ENCODE peak calls at places on chromosome 10, in eight cellular contexts. Y, L, B, J, G, M, U and W are unnamed samples.
A peak's percentile ranks its signal among the peaks of the same experiment; 100 is the strongest.

GRCh38 chr10:107994621-107995274 is 830.2 kb upstream of the SORCS1 start:
- DNase-seq in Y (no peak), L (no peak), B (no peak), J (no peak), G (no peak), M (no peak), U (no peak), W (no peak)

GRCh38 chr10:12513775-12514663 is 164.7 kb downstream of the CAMK1D start:
- DNase-seq in Y (no peak), L (no peak), B (no peak), J (no peak), G (no peak), M (peak; percentile 62), U (peak; percentile 38), W (no peak)

GRCh38 chr10:36526045-36526444 is 599.4 kb upstream of the ANKRD30A start:
- DNase-seq in Y (no peak), L (no peak), B (no peak), J (no peak), G (no peak), M (no peak), U (no peak), W (no peak)

GRCh38 chr10:104488046-104488832 is 134.6 kb downstream of the CFAP58 start:
- DNase-seq in Y (peak; percentile 23), L (no peak), B (no peak), J (no peak), G (no peak), M (no peak), U (no peak), W (no peak)

GRCh38 chr10:116742367-116743265 is at the start of gene HSPA12A:
- DNase-seq in Y (peak; percentile 96), L (peak; percentile 83), B (no peak), J (peak; percentile 81), G (no peak), M (peak; percentile 95), U (peak; percentile 89), W (peak; percentile 92)

GRCh38 chr10:119489572-119490326 is 52.8 kb downstream of the RGS10 start:
- DNase-seq in Y (peak; percentile 54), L (peak; percentile 68), B (peak; percentile 64), J (peak; percentile 36), G (peak; percentile 57), M (peak; percentile 83), U (no peak), W (peak; percentile 83)

GRCh38 chr10:116385994-116386809 is 41.4 kb upstream of the PNLIPRP3 start:
- DNase-seq in Y (peak; percentile 52), L (no peak), B (no peak), J (no peak), G (no peak), M (no peak), U (peak; percentile 26), W (no peak)

GRCh38 chr10:85642421-85643170 is 724.0 kb downstream of the GRID1 start:
- DNase-seq in Y (peak; percentile 46), L (no peak), B (no peak), J (no peak), G (no peak), M (no peak), U (no peak), W (no peak)

GRCh38 chr10:88316292-88316861 is 266.7 kb downstream of the RNLS start:
- DNase-seq in Y (no peak), L (no peak), B (no peak), J (no peak), G (no peak), M (no peak), U (no peak), W (no peak)

GRCh38 chr10:90642136-90642535 is 215.7 kb downstream of the HTR7 start:
- DNase-seq in Y (no peak), L (no peak), B (no peak), J (no peak), G (no peak), M (no peak), U (peak; percentile 46), W (no peak)

GRCh38 chr10:33055636-33056035 is 97.6 kb upstream of the ITGB1 start:
- DNase-seq in Y (peak; percentile 63), L (no peak), B (no peak), J (no peak), G (no peak), M (no peak), U (peak; percentile 51), W (no peak)

GRCh38 chr10:71984798-71985388 is 20.7 kb downstream of the CHST3 start:
- DNase-seq in Y (no peak), L (no peak), B (no peak), J (no peak), G (no peak), M (peak; percentile 58), U (no peak), W (peak; percentile 71)

GRCh38 chr10:119398996-119399395 is 143.5 kb downstream of the RGS10 start:
- DNase-seq in Y (no peak), L (no peak), B (no peak), J (no peak), G (no peak), M (no peak), U (peak; percentile 46), W (no peak)

GRCh38 chr10:71633935-71634334 is 85.6 kb downstream of the C10orf105 start:
- DNase-seq in Y (no peak), L (no peak), B (no peak), J (no peak), G (no peak), M (peak; percentile 62), U (no peak), W (no peak)

GRCh38 chr10:71093531-71093930 is 118.8 kb upstream of the UNC5B start:
- DNase-seq in Y (no peak), L (no peak), B (no peak), J (no peak), G (no peak), M (no peak), U (no peak), W (no peak)

GRCh38 chr10:118395919-118396318 is 53.8 kb upstream of the FAM204A start:
- DNase-seq in Y (no peak), L (no peak), B (no peak), J (no peak), G (no peak), M (no peak), U (no peak), W (no peak)

DNA sequence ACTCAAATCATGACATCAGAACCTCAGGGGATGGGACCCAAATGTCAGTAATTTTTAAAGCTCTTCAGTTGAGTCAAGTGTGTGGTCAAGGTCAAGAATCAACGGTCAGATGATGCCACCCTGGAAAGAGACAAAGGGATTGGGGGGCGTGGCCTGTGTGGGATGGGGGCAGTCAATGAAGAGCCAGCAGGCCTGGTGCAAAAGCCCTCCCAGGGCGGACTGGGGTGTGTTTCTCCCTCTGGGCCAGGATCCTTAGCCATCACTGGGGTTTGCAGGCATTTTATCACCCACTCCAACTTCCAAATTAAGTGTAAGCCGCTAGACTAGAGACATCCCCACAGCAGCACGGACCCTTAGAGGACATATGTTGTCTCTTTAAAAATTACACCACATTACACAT is 204.7 kb downstream of the USP6NL start:
- DNase-seq in Y (no peak), L (no peak), B (no peak), J (no peak), G (no peak), M (no peak), U (no peak), W (no peak)
- H3K4me1 ChIP-seq in Y (no peaks in the 10 kb centered on the region), L (no peaks in the 10 kb centered on the region), B (peaks cover 39% of the 10 kb centered on the region), J (no peaks in the 10 kb centered on the region), G (peaks cover 41% of the 10 kb centered on the region), M (no peaks in the 10 kb centered on the region), U (no peaks in the 10 kb centered on the region), W (no peaks in the 10 kb centered on the region)

DNA sequence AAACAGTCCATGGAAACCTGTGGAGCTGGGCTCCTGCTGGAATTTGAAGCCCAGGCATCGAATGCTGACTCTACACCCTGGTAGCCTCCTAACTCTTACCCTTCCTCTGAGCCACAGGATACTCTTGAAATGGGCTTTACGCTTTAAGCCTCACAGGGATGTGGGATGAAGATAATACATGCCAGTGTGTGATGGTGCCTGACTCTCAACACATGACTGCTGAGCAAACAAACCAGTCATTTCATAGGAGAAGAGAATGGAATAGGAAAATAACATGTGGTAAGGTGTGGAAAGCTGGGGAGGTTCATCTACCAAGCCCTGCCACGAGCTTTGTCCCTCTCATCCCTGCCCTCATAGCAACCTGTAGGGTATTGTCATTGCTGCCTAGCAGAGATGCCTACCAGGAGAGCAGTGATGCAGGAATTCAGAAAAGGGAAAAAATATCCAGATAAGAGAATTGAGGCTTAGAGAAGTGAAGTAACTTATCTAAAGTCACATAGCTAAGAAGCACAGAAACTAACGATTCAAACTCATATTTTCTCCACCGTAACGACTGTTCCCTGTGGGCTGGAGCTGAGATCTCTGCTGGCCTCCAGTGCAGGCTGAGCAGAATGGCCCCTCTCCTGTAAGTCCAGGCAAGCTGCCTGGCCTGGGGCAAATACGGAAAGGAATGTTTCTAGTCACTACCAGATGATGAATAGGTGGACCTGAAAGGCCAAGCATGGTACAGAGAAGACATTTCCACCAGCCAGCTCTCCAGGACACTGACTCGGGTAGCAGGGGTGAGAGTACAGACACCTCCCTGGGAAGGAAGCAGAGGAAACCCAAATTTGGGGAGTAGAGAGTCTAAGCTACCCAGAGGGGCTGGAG is 90.2 kb upstream of the DUSP5 start:
- DNase-seq in Y (peak; percentile 49), L (no peak), B (no peak), J (no peak), G (no peak), M (no peak), U (no peak), W (no peak)
- H3K27ac ChIP-seq in Y (peak overlapping the region; percentile 40), L (no peak overlapping the region), B (no peak overlapping the region), J (no peak overlapping the region), G (no peak overlapping the region), M (no peak overlapping the region), U (peak overlapping the region; percentile 12), W (no peak overlapping the region)

GRCh38 chr10:22335204-22335956 is 9.9 kb upstream of the SPAG6 start:
- DNase-seq in Y (peak; percentile 86), L (no peak), B (peak; percentile 85), J (no peak), G (peak; percentile 83), M (peak; percentile 33), U (peak; percentile 52), W (peak; percentile 79)
- H3K27me3 ChIP-seq in Y (peaks cover 51% of the 10 kb centered on the region), L (no peaks in the 10 kb centered on the region), B (peaks cover 46% of the 10 kb centered on the region), J (peaks cover 69% of the 10 kb centered on the region), G (peaks cover 47% of the 10 kb centered on the region), M (peaks cover 34% of the 10 kb centered on the region), U (peaks cover 55% of the 10 kb centered on the region), W (peaks cover 3% of the 10 kb centered on the region)

DNA sequence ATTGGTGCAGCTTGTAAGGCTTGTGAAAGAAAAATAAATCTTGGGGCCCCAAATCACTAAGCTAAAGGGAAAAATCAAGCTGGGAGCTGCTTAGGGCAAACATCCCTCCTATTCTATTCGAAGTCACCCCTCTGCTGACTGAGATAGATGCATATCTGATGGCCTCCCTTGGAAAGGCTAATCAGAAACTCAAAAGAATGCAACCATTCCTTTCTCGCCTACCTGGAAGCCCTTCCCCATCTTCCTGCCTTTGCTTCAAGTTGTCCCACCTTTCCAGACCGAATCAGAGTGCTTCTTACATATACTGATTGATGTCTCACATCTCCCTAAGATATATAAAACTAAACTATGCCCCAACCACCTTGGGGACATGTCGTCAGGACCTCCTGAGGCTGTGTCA is 240.3 kb downstream of the SKIDA1 start:
- DNase-seq in Y (no peak), L (no peak), B (no peak), J (no peak), G (no peak), M (no peak), U (no peak), W (no peak)
- H3K4me1 ChIP-seq in Y (no peaks in the 10 kb centered on the region), L (no peaks in the 10 kb centered on the region), B (no peaks in the 10 kb centered on the region), J (no peaks in the 10 kb centered on the region), G (no peaks in the 10 kb centered on the region), M (peaks cover 14% of the 10 kb centered on the region), U (peaks cover 2% of the 10 kb centered on the region), W (no peaks in the 10 kb centered on the region)